ENCODE peak calls at places on chromosomes 4 and X, in six cellular contexts. One of them, this sample, is unnamed.

GRCh38 chr4:20645231-20645630 is 55.0 kb upstream of the PACRGL start:
- DNase-seq in H1: no peak
- DNase-seq in IMR-90: no peak
- DNase-seq in H9: no peak
- DNase-seq in trophoblast cell: no peak
- DNase-seq in neuronal stem cell: no peak
- DNase-seq in this sample: no peak

GRCh38 chr4:15649914-15650545 is 5.1 kb downstream of the FBXL5 start:
- DNase-seq in IMR-90: peak; percentile 63
- DNase-seq in neuronal stem cell: peak; percentile 45
- DNase-seq in H1: no peak
- DNase-seq in trophoblast cell: no peak
- DNase-seq in H9: peak; percentile 54
- DNase-seq in this sample: peak; percentile 76

GRCh38 chrX:17052776-17053175 is 106.3 kb downstream of the REPS2 start:
- DNase-seq in IMR-90: no peak
- DNase-seq in trophoblast cell: no peak
- DNase-seq in H9: no peak
- DNase-seq in neuronal stem cell: no peak
- DNase-seq in H1: no peak
- DNase-seq in this sample: no peak

GRCh38 chr4:185811509-185812364 is at the start of gene SORBS2:
- DNase-seq in H1: no peak
- DNase-seq in H9: no peak
- DNase-seq in IMR-90: peak; percentile 25
- DNase-seq in neuronal stem cell: no peak
- DNase-seq in trophoblast cell: no peak
- DNase-seq in this sample: peak; percentile 41

GRCh38 chr4:38815879-38816782 is 11.5 kb upstream of the TLR1 start:
- DNase-seq in IMR-90: peak; percentile 77
- DNase-seq in trophoblast cell: no peak
- DNase-seq in neuronal stem cell: no peak
- DNase-seq in H9: no peak
- DNase-seq in H1: no peak
- DNase-seq in this sample: peak; percentile 52

GRCh38 chr4:13432453-13432852 is 51.7 kb downstream of the RAB28 start:
- DNase-seq in trophoblast cell: no peak
- DNase-seq in H1: no peak
- DNase-seq in H9: no peak
- DNase-seq in IMR-90: peak; percentile 39
- DNase-seq in neuronal stem cell: no peak
- DNase-seq in this sample: peak; percentile 26

GRCh38 chrX:18886344-18887161 is 97.4 kb downstream of the PHKA2 start:
- DNase-seq in neuronal stem cell: peak; percentile 15
- DNase-seq in trophoblast cell: peak; percentile 92
- DNase-seq in H1: peak; percentile 59
- DNase-seq in H9: peak; percentile 76
- DNase-seq in IMR-90: peak; percentile 23
- DNase-seq in this sample: peak; percentile 54

GRCh38 chr4:69092190-69092589 is 4.1 kb upstream of the UGT2B7 start:
- DNase-seq in neuronal stem cell: no peak
- DNase-seq in H9: no peak
- DNase-seq in H1: no peak
- DNase-seq in trophoblast cell: no peak
- DNase-seq in IMR-90: peak; percentile 77
- DNase-seq in this sample: peak; percentile 65

GRCh38 chr4:13092702-13093101 is 391.4 kb downstream of the RAB28 start:
- DNase-seq in H9: no peak
- DNase-seq in IMR-90: no peak
- DNase-seq in trophoblast cell: no peak
- DNase-seq in neuronal stem cell: no peak
- DNase-seq in H1: no peak
- DNase-seq in this sample: no peak

GRCh38 chrX:133670394-133670793 is 255.1 kb upstream of the GPC4 start:
- DNase-seq in IMR-90: peak; percentile 31
- DNase-seq in H9: no peak
- DNase-seq in trophoblast cell: peak; percentile 7
- DNase-seq in neuronal stem cell: peak; percentile 42
- DNase-seq in H1: no peak
- DNase-seq in this sample: peak; percentile 41

GRCh38 chr4:537436-538264 is 38.4 kb downstream of the TMEM271 start:
- DNase-seq in H9: no peak
- DNase-seq in IMR-90: no peak
- DNase-seq in H1: no peak
- DNase-seq in neuronal stem cell: no peak
- DNase-seq in trophoblast cell: no peak
- DNase-seq in this sample: no peak

GRCh38 chrX:10618911-10619310 is 1.5 kb downstream of the MID1 start:
- DNase-seq in IMR-90: no peak
- DNase-seq in neuronal stem cell: no peak
- DNase-seq in H9: no peak
- DNase-seq in H1: no peak
- DNase-seq in trophoblast cell: no peak
- DNase-seq in this sample: no peak

GRCh38 chr4:152259866-152260265 is 276.0 kb downstream of the FBXW7 start:
- DNase-seq in trophoblast cell: no peak
- DNase-seq in neuronal stem cell: no peak
- DNase-seq in H1: no peak
- DNase-seq in H9: no peak
- DNase-seq in IMR-90: peak; percentile 77
- DNase-seq in this sample: no peak

GRCh38 chrX:66728818-66729271 is 90.0 kb upstream of the EDA2R start:
- DNase-seq in H1: peak; percentile 60
- DNase-seq in H9: peak; percentile 67
- DNase-seq in trophoblast cell: peak; percentile 44
- DNase-seq in IMR-90: peak; percentile 59
- DNase-seq in neuronal stem cell: peak; percentile 51
- DNase-seq in this sample: peak; percentile 60

GRCh38 chrX:97858592-97858991 is 974.9 kb downstream of the RPA4 start:
- DNase-seq in neuronal stem cell: no peak
- DNase-seq in H1: no peak
- DNase-seq in trophoblast cell: no peak
- DNase-seq in IMR-90: peak; percentile 55
- DNase-seq in H9: no peak
- DNase-seq in this sample: peak; percentile 12

GRCh38 chrX:17007134-17007768 is 60.8 kb downstream of the REPS2 start:
- DNase-seq in IMR-90: no peak
- DNase-seq in neuronal stem cell: no peak
- DNase-seq in trophoblast cell: no peak
- DNase-seq in H9: peak; percentile 42
- DNase-seq in H1: no peak
- DNase-seq in this sample: peak; percentile 0

GRCh38 chrX:30270639-30271038 is 23.7 kb downstream of the MAGEB1 start:
- DNase-seq in H9: no peak
- DNase-seq in trophoblast cell: no peak
- DNase-seq in neuronal stem cell: no peak
- DNase-seq in IMR-90: no peak
- DNase-seq in H1: no peak
- DNase-seq in this sample: no peak

GRCh38 chrX:66016905-66017658 is 22.8 kb downstream of the VSIG4 start:
- DNase-seq in H1: no peak
- DNase-seq in neuronal stem cell: no peak
- DNase-seq in H9: no peak
- DNase-seq in IMR-90: no peak
- DNase-seq in trophoblast cell: no peak
- DNase-seq in this sample: no peak

GRCh38 chrX:107628662-107629532 is 587 bp downstream of the PRPS1 start:
- DNase-seq in H1: peak; percentile 48
- DNase-seq in H9: peak; percentile 45
- DNase-seq in IMR-90: peak; percentile 6
- DNase-seq in neuronal stem cell: no peak
- DNase-seq in trophoblast cell: peak; percentile 4
- DNase-seq in this sample: peak; percentile 39

GRCh38 chr4:1578968-1579833 is 104.9 kb downstream of the FAM53A start:
- DNase-seq in H9: peak; percentile 79
- DNase-seq in IMR-90: peak; percentile 28
- DNase-seq in neuronal stem cell: peak; percentile 56
- DNase-seq in trophoblast cell: peak; percentile 11
- DNase-seq in H1: peak; percentile 79
- DNase-seq in this sample: peak; percentile 82

GRCh38 chr4:112889619-112890294 is 159.7 kb upstream of the ANK2 start:
- DNase-seq in H1: no peak
- DNase-seq in IMR-90: peak; percentile 6
- DNase-seq in trophoblast cell: no peak
- DNase-seq in H9: no peak
- DNase-seq in neuronal stem cell: no peak
- DNase-seq in this sample: peak; percentile 80

GRCh38 chr4:118193421-118193820 is 159.1 kb downstream of the NDST3 start:
- DNase-seq in H9: no peak
- DNase-seq in trophoblast cell: no peak
- DNase-seq in neuronal stem cell: no peak
- DNase-seq in H1: no peak
- DNase-seq in IMR-90: no peak
- DNase-seq in this sample: no peak

GRCh38 chrX:110418220-110418856 is 59.7 kb downstream of the RTL9 start:
- DNase-seq in IMR-90: peak; percentile 81
- DNase-seq in H9: peak; percentile 55
- DNase-seq in neuronal stem cell: no peak
- DNase-seq in trophoblast cell: no peak
- DNase-seq in H1: no peak
- DNase-seq in this sample: peak; percentile 85
- H2AFZ ChIP-seq in IMR-90: peak overlapping the region; percentile 75
- H2AFZ ChIP-seq in H9: no peak overlapping the region
- H2AFZ ChIP-seq in neuronal stem cell: peak overlapping the region; percentile 84
- H2AFZ ChIP-seq in trophoblast cell: no peak overlapping the region
- H2AFZ ChIP-seq in H1: peak overlapping the region; percentile 70
- H2AFZ ChIP-seq in this sample: no peak overlapping the region

DNA sequence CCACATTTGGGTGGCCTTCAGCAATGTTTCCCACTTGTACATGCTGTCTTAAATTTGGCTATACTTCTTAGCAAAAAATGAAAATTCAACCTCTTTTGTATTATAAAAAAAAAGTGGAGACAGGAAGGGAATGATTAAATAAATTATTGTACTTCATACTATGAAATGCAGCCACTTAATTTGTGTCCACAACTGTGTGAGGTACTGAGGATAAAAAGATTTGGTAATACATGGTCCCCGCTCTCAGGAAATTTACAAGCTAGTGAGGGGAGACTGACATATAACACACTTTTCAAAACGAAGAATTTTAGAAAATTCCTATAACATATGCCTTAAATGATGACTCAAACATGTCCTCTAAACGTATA is 105.0 kb downstream of the HNRNPD start:
- DNase-seq in IMR-90: no peak
- DNase-seq in H9: no peak
- DNase-seq in trophoblast cell: no peak
- DNase-seq in neuronal stem cell: no peak
- DNase-seq in H1: no peak
- DNase-seq in this sample: no peak
- H3K9ac ChIP-seq in IMR-90: no peak overlapping the region
- H3K9ac ChIP-seq in H9: no peak overlapping the region
- H3K9ac ChIP-seq in trophoblast cell: no peak overlapping the region
- H3K9ac ChIP-seq in neuronal stem cell: no peak overlapping the region
- H3K9ac ChIP-seq in H1: no peak overlapping the region
- H3K9ac ChIP-seq in this sample: no peak overlapping the region

DNA sequence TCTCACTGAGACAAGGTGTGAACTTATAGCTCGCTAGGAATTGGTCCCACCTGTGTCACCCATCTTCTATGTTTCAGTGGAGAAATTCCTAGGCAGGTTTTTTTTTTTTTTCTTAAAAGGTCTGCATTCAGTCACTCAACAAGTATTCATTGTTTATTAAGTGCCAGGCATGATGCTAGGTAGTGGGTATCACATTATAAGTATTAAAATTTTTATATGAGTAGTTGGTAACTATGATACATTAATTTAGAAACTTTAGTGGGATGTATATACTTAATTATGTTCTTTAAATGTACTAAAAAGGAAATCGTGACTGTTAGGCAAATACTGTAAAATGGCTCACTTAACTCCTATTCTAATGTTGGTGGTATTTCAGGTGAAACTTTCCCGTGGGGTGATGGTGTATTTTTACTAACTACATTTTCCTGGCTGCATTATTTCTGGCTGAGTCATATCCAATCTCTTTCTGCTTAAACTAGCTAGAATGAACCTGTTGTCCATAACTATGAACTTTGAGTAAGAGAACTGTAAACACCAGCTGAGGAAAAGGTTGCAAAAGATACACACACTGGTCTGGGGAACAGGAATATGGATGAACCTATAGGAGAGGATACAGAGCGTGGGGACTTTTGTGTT is 49.3 kb upstream of the MED14 start:
- DNase-seq in trophoblast cell: no peak
- DNase-seq in neuronal stem cell: no peak
- DNase-seq in H1: no peak
- DNase-seq in IMR-90: peak; percentile 31
- DNase-seq in H9: no peak
- DNase-seq in this sample: peak; percentile 3
- H4K91ac ChIP-seq in trophoblast cell: no peak overlapping the region
- H4K91ac ChIP-seq in neuronal stem cell: no peak overlapping the region
- H4K91ac ChIP-seq in H1: no peak overlapping the region
- H4K91ac ChIP-seq in IMR-90: no peak overlapping the region
- H4K91ac ChIP-seq in H9: no peak overlapping the region
- H4K91ac ChIP-seq in this sample: no peak overlapping the region

DNA sequence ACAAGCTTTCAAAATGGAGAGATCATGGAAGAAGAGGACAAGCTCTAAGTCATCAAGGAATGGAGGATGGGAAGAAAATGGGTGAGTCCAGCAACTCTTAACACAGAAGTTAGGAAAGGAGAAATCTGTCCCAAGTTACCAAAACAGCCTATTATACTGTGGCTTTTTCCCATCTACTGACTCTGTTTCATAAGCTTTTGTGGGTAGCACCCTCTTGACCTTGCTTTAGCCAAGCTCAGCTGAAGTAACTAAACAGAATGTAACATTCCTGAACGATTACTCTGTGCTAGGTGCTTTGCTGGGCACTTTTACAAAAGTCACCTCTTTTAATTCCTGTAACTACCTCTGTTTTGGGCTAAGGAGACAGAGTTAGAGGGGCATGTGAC is 54.8 kb downstream of the MAP7D2 start:
- DNase-seq in H1: no peak
- DNase-seq in IMR-90: peak; percentile 69
- DNase-seq in neuronal stem cell: no peak
- DNase-seq in H9: no peak
- DNase-seq in trophoblast cell: no peak
- DNase-seq in this sample: peak; percentile 83
- H2AFZ ChIP-seq in H1: no peak overlapping the region
- H2AFZ ChIP-seq in IMR-90: no peak overlapping the region
- H2AFZ ChIP-seq in neuronal stem cell: no peak overlapping the region
- H2AFZ ChIP-seq in H9: no peak overlapping the region
- H2AFZ ChIP-seq in trophoblast cell: no peak overlapping the region
- H2AFZ ChIP-seq in this sample: no peak overlapping the region

GRCh38 chr4:181710143-181710542 is 533.1 kb upstream of the TENM3 start:
- DNase-seq in H9: no peak
- DNase-seq in H1: no peak
- DNase-seq in IMR-90: no peak
- DNase-seq in trophoblast cell: no peak
- DNase-seq in neuronal stem cell: no peak
- DNase-seq in this sample: no peak
- H3K9ac ChIP-seq in H9: no peak overlapping the region
- H3K9ac ChIP-seq in H1: no peak overlapping the region
- H3K9ac ChIP-seq in IMR-90: no peak overlapping the region
- H3K9ac ChIP-seq in trophoblast cell: no peak overlapping the region
- H3K9ac ChIP-seq in neuronal stem cell: no peak overlapping the region
- H3K9ac ChIP-seq in this sample: no peak overlapping the region